ENCODE peak calls at places on chromosome X, in six cellular contexts. J, U, L, Y, M and N are unnamed samples.
A peak's percentile ranks its signal among the peaks of the same experiment; 100 is the strongest.

GRCh38 chrX:150211988-150212387 is 151.1 kb upstream of the MAMLD1 start:
- DNase-seq in J (no peak), U (no peak), L (no peak), Y (no peak), M (no peak), N (no peak)

GRCh38 chrX:53045002-53045401 is 3.6 kb upstream of the GPR173 start:
- DNase-seq in J (no peak), U (no peak), L (no peak), Y (no peak), M (no peak), N (no peak)

GRCh38 chrX:35076061-35076460 is 133.5 kb downstream of the FAM47B start:
- DNase-seq in J (no peak), U (no peak), L (peak; percentile 39), Y (no peak), M (no peak), N (no peak)

GRCh38 chrX:55107911-55108310 is 19.1 kb downstream of the PAGE2 start:
- DNase-seq in J (no peak), U (no peak), L (no peak), Y (no peak), M (no peak), N (no peak)

GRCh38 chrX:131841496-131842410 is 181.3 kb upstream of the STK26 start:
- DNase-seq in J (no peak), U (peak; percentile 17), L (peak; percentile 79), Y (no peak), M (peak; percentile 81), N (no peak)

GRCh38 chrX:7318246-7318645 is 170.3 kb upstream of the PUDP start:
- DNase-seq in J (no peak), U (no peak), L (no peak), Y (no peak), M (no peak), N (no peak)

GRCh38 chrX:39726810-39727209 is 370.9 kb downstream of the BCOR start:
- DNase-seq in J (peak; percentile 60), U (peak; percentile 27), L (no peak), Y (peak; percentile 76), M (peak; percentile 63), N (no peak)

GRCh38 chrX:13533726-13534125 is 35.7 kb upstream of the EGFL6 start:
- DNase-seq in J (no peak), U (no peak), L (no peak), Y (no peak), M (no peak), N (no peak)

GRCh38 chrX:64198046-64198445 is 7.5 kb downstream of the AMER1 start:
- DNase-seq in J (no peak), U (no peak), L (no peak), Y (no peak), M (no peak), N (no peak)

GRCh38 chrX:120426599-120426998 is 42.5 kb downstream of the LAMP2 start:
- DNase-seq in J (no peak), U (no peak), L (no peak), Y (no peak), M (no peak), N (no peak)

GRCh38 chrX:9339603-9340569 is 125.0 kb upstream of the TBL1X start:
- DNase-seq in J (peak; percentile 31), U (peak; percentile 22), L (no peak), Y (peak; percentile 71), M (no peak), N (no peak)

GRCh38 chrX:56503941-56504673 is 59.3 kb upstream of the UBQLN2 start:
- DNase-seq in J (no peak), U (no peak), L (peak; percentile 3), Y (no peak), M (no peak), N (no peak)

GRCh38 chrX:8868906-8869305 is 67.7 kb upstream of the FAM9A start:
- DNase-seq in J (no peak), U (no peak), L (no peak), Y (no peak), M (no peak), N (no peak)

GRCh38 chrX:10007604-10008003 is 40.4 kb downstream of the CLDN34 start:
- DNase-seq in J (no peak), U (no peak), L (no peak), Y (no peak), M (no peak), N (no peak)

GRCh38 chrX:19865567-19866363 is 21.6 kb downstream of the SH3KBP1 start:
- DNase-seq in J (no peak), U (no peak), L (no peak), Y (no peak), M (no peak), N (no peak)

GRCh38 chrX:12401252-12401651 is 263.0 kb downstream of the FRMPD4 start:
- DNase-seq in J (no peak), U (no peak), L (no peak), Y (no peak), M (no peak), N (no peak)

GRCh38 chrX:14056201-14056600 is 26.5 kb upstream of the GEMIN8 start:
- DNase-seq in J (no peak), U (no peak), L (peak; percentile 3), Y (no peak), M (no peak), N (no peak)

GRCh38 chrX:150772150-150772970 is 79.2 kb downstream of the MTMR1 start:
- DNase-seq in J (peak; percentile 39), U (peak; percentile 82), L (peak; percentile 87), Y (peak; percentile 85), M (peak; percentile 89), N (peak; percentile 57)

GRCh38 chrX:71870337-71871098 is 40.1 kb upstream of the NHSL2 start:
- DNase-seq in J (no peak), U (no peak), L (peak; percentile 66), Y (no peak), M (no peak), N (no peak)

GRCh38 chrX:19194285-19195242 is 72.3 kb upstream of the ADGRG2 start:
- DNase-seq in J (no peak), U (no peak), L (no peak), Y (no peak), M (no peak), N (no peak)

GRCh38 chrX:153600032-153600373 is 1.1 kb upstream of the CCNQ start:
- DNase-seq in J (no peak), U (no peak), L (peak; percentile 14), Y (no peak), M (no peak), N (no peak)

GRCh38 chrX:103586659-103587058 is 1.3 kb downstream of the TCEAL4 start:
- DNase-seq in J (no peak), U (no peak), L (no peak), Y (no peak), M (no peak), N (no peak)

GRCh38 chrX:103584606-103585005 is 709 bp upstream of the TCEAL4 start:
- DNase-seq in J (no peak), U (no peak), L (peak; percentile 23), Y (no peak), M (peak; percentile 19), N (no peak)

GRCh38 chrX:103586314-103586646 is 965 bp downstream of the TCEAL4 start:
- DNase-seq in J (no peak), U (no peak), L (no peak), Y (no peak), M (peak; percentile 6), N (peak; percentile 46)

GRCh38 chrX:103585421-103586313 is at the start of gene TCEAL4:
- DNase-seq in J (peak; percentile 53), U (peak; percentile 68), L (peak; percentile 61), Y (peak; percentile 85), M (peak; percentile 71), N (peak; percentile 53)
- TF ChIP-seq POLR2AphosphoS5 in J (peak; percentile 26), U (no peak), L (peak; percentile 63), Y (peak; percentile 81), M (peak; percentile 70), N (peak; percentile 40)

GRCh38 chrX:11257711-11258110 is 35.5 kb upstream of the AMELX start:
- DNase-seq in J (no peak), U (no peak), L (no peak), Y (no peak), M (no peak), N (no peak)
- H3K27ac ChIP-seq in J (no peak overlapping the region), U (no peak overlapping the region), L (no peak overlapping the region), Y (no peak overlapping the region), M (no peak overlapping the region), N (peak overlapping the region; percentile 48)

GRCh38 chrX:156002517-156002916 is 5.0 kb downstream of the IL9R start:
- DNase-seq in J (no peak), U (no peak), L (no peak), Y (no peak), M (no peak), N (no peak)

GRCh38 chrX:156005144-156005543 is 7.6 kb downstream of the IL9R start:
- DNase-seq in J (no peak), U (no peak), L (no peak), Y (no peak), M (no peak), N (no peak)

GRCh38 chrX:156004740-156005139 is 7.2 kb downstream of the IL9R start:
- DNase-seq in J (no peak), U (no peak), L (no peak), Y (no peak), M (no peak), N (no peak)

GRCh38 chrX:156004256-156004655 is 6.8 kb downstream of the IL9R start:
- DNase-seq in J (no peak), U (no peak), L (no peak), Y (no peak), M (no peak), N (no peak)

DNA sequence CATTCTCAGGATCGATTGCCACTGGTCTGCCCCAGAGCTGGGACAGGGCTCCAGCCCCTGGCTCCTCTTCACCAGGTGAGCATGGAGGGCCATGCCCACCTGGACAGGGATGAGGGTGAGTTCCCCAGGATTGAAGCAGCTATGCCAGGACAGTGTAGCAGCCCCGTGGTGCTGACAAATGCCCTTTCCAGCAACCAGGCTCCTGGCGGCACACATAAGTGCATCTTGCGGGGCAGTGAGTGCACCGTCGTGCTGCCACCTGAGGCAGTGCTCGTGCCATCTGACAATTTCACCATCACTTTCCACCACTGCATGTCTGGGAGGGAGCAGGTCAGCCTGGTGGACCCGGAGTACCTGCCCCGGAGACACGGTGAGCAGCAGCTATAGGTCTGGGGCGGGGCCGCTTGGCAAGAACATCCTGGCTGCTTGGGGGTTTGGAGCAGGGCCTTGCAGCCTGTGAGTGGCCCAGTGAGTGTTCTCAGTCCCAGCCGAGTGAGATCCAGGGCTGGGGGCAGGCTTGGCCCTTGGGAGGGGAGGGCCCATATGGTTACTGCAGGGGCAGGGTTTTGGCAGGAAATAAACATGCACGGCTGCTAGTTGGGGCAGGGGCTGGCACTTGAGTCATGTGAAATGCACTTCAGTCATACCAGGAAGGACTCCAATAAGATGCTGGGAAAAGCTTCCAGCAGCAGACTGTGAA is 6.1 kb downstream of the IL9R start:
- DNase-seq in J (no peak), U (no peak), L (no peak), Y (no peak), M (no peak), N (no peak)
- TF ChIP-seq POLR2AphosphoS5 in J (no peak), U (no peak), L (no peak), Y (no peak), M (no peak), N (no peak)

DNA sequence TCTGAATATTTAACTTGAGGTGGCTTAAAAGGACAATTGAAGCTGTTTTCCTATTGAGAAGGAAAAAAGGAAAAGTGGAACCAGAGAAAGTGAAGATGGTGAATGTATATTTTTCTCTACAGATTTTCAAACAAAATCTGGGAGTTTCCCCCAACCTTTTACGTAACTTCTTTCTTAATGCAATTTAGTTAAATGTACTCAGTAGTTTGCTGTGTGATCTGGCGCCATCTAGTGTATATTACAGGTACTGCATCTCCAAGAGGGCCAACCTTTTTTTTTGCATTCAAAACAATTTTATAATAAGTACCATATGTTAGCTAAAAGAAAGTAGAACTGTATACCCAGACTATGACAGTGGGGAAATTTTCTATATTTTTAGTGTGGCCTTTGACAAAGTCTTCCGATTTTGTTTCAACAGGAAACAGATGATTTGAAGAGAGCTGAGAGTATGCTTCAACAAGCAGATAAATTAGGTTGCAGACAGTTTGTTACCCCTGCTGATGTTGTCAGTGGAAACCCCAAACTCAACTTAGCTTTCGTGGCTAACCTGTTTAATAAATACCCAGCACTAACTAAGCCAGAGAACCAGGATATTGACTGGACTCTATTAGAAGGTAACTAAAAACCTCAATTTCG is 82.0 kb downstream of the PLS3 start:
- DNase-seq in J (no peak), U (peak; percentile 14), L (peak; percentile 34), Y (peak; percentile 69), M (peak; percentile 48), N (peak; percentile 14)
- H3K27ac ChIP-seq in J (no peak overlapping the region), U (no peak overlapping the region), L (peak overlapping the region; percentile 55), Y (peak overlapping the region; percentile 51), M (peak overlapping the region; percentile 51), N (no peak overlapping the region)